ENCODE peak calls at places on chromosomes 16 and 17, in four cellular contexts. J is RWPE1, X is lower leg skin, H is heart right ventricle. G is an unnamed sample.

GRCh38 chr16:27364493-27365141 is 37.4 kb upstream of the IL21R start:
- DNase-seq in X (no peak), H (no peak), J (peak), G (no peak)

GRCh38 chr17:75481194-75482059 is 25.0 kb downstream of the TMEM94 start:
- DNase-seq in X (no peak), H (no peak), J (no peak), G (no peak)

GRCh38 chr16:4922721-4923342 is 14.1 kb downstream of the PPL start:
- DNase-seq in H (no peak), X (no peak), J (peak), G (no peak)

GRCh38 chr17:49787932-49788442 is 494 bp upstream of the KAT7 start:
- DNase-seq in X (no peak), J (no peak), H (no peak), G (peak)

GRCh38 chr17:76560877-76561221 is 21.0 kb downstream of the PRCD start:
- DNase-seq in H (no peak), J (no peak), X (no peak), G (no peak)

GRCh38 chr17:21524211-21524591 is 148.0 kb downstream of the KCNJ12 start:
- DNase-seq in X (peak), H (no peak), J (no peak), G (no peak)

GRCh38 chr17:66809408-66809807 is 25.5 kb upstream of the CACNG5 start:
- DNase-seq in H (no peak), J (no peak), X (no peak), G (no peak)

GRCh38 chr16:28486266-28486665 is 5.6 kb downstream of the CLN3 start:
- DNase-seq in X (no peak), H (no peak), J (no peak), G (no peak)

GRCh38 chr17:80892019-80892855 is 99.4 kb upstream of the CHMP6 start:
- DNase-seq in X (no peak), J (peak), H (peak), G (no peak)

GRCh38 chr17:17749921-17750320 is 68.7 kb downstream of the RAI1 start:
- DNase-seq in J (peak), X (no peak), H (peak), G (peak)

GRCh38 chr16:47970291-47970931 is 185.4 kb downstream of the ABCC12 start:
- DNase-seq in H (no peak), J (peak), X (no peak), G (peak)

GRCh38 chr17:41340934-41341861 is 9.4 kb downstream of the KRT33A start:
- DNase-seq in H (no peak), J (no peak), X (no peak), G (no peak)

GRCh38 chr16:87192418-87193073 is 124.6 kb downstream of the C16orf95 start:
- DNase-seq in J (no peak), X (no peak), H (no peak), G (no peak)

GRCh38 chr17:30332057-30332542 is 1.8 kb downstream of the TMIGD1 start:
- DNase-seq in H (no peak), J (no peak), X (no peak), G (no peak)

GRCh38 chr16:85661131-85662035 is 27.4 kb downstream of the GINS2 start:
- DNase-seq in J (no peak), X (peak), H (no peak), G (no peak)

DNA sequence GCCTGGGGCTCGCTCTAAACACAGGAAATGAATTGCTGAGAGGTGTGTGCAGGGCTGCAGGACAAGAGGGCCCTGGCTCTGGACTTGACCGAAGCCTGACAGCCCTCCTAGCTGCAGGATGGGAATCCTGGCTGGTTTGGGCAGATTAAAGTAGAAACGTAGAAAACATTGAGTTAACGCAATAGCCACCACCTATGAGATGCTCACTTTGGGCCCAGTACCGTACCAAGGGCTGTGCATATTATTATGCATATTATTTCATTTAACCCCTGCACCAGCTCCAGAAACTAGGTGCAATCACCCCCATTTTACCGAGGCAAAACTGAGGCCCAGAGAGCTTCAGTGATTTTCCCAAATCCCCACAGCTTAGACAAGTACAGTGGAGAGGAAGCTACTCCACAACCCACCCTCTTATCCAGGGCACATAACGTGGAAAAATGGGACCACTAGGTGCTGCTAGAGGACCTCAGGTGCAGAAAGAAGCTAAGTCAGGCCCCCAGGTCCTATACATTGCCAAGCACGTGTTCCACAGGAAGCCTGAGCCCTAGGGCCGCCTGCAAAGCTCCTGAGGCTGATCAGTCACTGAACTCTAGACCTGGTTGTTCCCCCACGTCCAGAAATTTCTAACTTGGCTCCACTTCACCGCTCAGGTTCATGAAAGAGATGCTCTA is 79.2 kb downstream of the MYH11 start:
- DNase-seq in J (peak), H (no peak), X (no peak), G (peak)
- TF ChIP-seq CTCF in J (no peak), H (peak), X (no peak), G (no peak)

DNA sequence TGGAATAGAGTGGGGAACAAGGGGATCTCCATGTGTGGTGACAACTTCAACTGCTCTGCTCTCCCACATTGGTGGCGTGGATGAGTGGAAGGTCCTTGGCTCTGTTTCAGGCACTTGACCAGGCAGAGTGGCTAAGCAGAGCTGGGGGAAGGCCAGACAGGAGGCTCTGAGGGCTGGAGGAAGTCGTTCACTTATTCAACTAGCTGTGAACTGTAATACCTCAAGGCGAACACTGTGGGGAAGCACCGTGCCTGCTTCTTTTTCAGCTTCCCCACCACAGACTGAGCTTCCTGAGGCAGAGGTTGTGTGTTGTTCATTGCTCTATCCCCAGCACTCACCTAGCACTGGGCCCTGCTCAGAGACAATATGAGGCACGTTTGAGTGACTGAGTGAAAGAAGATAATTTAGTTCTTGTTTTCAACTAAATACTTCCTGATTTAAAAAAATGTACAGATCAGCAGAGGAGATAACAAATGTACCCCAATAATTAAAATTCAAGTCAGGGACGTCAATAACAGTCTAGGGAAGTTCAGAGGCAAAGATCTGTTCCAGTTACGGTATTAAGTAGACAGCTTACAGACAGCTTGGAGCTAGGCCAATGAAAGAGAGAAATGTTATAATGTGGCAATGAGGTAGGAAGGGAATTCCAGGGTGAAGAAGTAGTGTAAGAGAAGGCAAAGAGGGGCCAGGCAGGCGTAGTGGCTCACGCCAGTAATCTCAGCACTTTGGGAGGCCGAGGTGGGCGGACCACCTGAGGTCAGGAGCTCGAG is 34.7 kb downstream of the MYO18A start:
- DNase-seq in J (no peak), H (peak), X (no peak), G (peak)
- TF ChIP-seq CTCF in J (peak), H (peak), X (no peak), G (peak)

GRCh38 chr16:59848314-59848713 is 1114.2 kb upstream of the GOT2 start:
- DNase-seq in J (no peak), X (no peak), H (no peak), G (no peak)

GRCh38 chr16:59854846-59855439 is 1120.8 kb upstream of the GOT2 start:
- DNase-seq in J (no peak), H (no peak), X (no peak), G (no peak)

GRCh38 chr16:59849716-59850115 is 1115.6 kb upstream of the GOT2 start:
- DNase-seq in X (no peak), J (no peak), H (no peak), G (no peak)
- TF ChIP-seq CTCF in X (no peak), J (no peak), H (no peak), G (no peak)

DNA sequence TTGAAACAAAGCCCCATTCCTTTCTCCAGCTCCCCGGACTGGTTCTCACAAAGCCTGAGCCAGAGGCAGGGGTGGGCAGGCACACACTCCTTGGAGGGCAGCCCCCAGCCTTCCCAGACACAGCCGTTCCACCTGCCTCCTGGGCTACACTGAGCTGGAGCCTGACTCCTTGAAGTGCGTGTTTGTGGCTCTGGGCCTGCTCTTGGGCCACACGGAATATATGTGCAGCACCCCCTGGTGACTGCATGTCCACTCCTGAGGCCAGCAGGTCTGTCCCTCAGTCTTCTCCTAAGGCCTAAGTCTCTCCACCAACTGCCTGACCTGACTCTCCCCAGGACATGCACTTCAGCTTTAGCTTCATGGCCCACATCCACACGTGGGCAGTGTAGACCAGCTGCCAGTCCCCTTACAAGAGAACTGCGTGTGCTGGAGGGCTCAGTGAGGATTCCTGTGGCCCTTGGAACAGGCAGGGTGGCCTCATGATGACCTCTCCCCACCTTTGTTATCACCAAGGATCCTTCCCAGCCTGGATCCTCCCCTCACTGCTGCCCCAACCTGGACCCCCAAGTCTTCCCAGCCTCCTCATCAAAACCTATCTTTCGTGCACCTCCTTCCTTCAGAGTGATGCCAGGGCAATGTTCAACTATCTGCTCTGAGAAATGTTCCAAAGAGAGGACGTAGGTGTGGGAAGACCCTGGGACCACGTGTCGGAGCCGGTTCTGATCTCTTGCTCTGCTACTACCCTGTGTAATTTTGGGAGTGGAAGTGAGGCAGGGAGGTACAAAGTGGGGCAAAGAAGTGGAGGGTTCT is 12.4 kb upstream of the SLC6A2 start:
- DNase-seq in J (no peak), H (no peak), X (peak), G (peak)
- TF ChIP-seq CTCF in J (no peak), H (no peak), X (no peak), G (no peak)

DNA sequence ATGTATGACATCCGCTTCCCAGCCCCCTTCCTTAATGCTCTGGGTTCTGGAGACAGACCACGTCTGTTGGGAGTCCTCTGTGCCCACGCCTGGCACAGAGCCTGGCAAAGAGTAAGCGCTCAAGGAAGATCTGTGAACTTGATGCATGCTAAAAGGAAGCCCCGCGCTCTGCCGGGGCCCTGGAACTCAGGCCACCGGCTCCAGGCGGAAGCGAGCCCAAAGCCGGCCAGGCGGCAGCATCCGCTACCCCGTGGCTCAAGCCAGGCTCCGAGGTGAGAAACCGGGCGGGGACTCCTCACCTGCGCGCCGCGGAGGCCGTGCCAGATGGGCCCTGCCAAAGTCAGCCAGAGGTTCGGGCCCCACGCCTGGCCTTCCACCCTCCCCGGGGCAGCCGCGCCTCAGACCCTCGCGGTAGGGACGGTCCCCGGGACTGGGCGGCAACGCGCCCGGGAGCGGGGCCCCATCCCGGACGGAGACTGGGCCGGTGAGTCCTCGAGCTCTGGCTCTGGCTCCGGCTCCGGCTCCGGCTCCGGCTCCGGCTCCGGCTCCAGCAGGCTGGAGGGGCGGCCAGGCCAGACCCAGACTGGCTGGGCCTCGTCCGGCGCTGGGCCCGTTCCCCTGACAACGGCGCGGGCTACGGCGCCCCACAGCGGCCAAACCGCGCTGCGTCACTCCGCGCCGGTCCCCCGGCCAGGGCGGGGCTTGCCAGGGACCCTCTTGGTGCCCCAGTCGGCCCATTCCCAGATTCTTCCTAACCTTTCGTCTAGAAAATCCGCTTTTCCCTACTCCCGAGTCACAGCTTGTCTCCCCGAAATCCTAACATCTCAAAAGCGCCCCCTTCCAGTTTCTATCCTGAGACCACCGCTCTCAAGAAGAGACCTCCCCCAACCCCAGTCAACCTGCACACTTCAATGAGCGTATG is at the start of gene ZDHHC1:
- DNase-seq in J (peak), X (no peak), H (peak), G (peak)
- TF ChIP-seq CTCF in J (peak), X (no peak), H (peak), G (no peak)

DNA sequence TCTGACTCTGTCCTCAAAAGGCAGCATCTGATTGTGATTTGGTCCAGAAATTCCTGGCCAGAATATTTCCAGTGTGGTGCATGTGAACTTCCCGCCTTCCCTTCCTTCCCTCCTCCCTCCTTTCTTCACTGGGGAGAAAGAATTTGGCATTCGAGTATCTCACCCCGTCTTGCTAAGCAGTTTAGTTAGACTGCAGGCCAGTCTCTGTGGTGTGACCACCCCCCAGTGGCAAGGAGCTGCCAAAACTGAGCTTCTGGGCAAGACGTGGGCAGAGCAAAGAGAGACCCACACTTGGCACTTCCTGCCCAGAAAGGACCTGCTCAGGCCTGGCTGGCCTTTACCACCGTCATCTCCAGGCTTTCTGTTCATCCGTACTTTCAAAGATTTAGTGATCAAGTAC is 36.4 kb downstream of the SNX20 start:
- DNase-seq in J (peak), X (no peak), H (peak), G (no peak)
- TF ChIP-seq CTCF in J (no peak), X (no peak), H (peak), G (no peak)

GRCh38 chr17:16380640-16381495 is at the start of gene UBB:
- DNase-seq in X (peak), J (peak), H (peak), G (peak)
- TF ChIP-seq CTCF in X (no peak), J (no peak), H (no peak), G (no peak)

DNA sequence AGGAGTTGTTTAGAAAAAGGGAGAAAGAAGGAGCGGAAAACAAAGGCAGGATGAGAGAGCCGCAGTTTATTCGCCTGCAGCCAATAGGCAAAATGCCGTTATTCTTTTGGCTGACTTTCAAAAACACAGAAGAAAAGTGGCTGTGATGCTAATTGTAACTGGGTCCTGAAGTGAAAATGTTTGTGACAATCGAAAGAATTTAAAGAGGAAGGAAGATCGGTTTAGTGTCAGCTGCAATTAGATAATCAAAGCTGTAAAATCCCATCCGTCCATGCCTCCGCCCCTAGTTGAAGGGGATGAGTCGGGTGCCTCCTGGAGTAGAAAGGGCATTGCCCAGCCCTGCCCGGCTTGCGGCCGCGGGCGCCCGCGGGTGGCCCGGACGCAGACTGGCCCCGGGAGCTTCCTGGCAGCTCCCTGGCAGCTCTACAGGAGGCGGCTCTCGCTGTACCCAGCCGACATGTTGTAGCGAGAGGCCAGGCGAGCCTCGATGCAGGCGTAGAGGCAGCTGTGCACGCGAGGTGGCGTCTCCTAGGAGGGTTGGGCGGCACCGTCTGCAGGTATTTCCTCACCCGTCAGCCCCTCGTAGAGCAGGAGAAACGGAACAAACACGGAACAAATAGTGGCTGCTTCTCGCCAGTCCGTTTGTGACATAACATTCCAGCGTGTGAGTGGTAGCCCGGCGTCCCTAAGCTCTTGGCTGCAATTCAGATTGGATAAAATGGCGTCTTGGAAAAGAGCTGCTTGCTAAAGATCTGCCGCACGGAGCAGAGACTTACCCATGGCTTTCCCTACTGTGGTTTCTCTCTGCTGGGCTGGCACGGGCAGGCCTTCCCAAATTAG is 82.3 kb downstream of the TNRC6C start:
- DNase-seq in X (peak), J (peak), H (peak), G (no peak)
- TF ChIP-seq CTCF in X (no peak), J (peak), H (no peak), G (no peak)

DNA sequence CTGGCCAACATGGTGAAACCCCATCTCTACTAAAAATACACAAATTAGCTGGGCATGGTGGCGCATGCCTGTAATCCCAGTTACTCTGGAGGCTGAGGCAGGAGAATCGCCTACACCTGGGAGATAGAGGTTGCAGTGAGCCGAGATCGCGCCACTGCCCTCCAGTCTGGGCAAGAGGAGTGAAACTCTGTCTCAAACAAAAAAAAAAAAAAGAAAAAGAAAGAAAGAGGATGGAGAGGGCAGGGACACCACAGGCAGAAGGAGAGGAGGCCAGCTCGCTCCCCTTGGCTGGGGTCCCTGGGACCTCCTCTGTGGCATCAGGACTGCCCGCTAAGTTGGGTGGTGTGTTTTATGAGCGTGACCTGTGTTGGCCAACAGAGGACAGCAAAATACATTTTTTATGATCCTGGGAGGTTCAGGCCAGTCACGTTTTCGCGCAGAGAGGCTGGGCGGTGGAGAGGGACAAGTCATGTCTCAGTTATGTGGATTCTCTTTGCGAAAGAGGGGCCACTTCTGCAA is 229.6 kb downstream of the MRTFB start:
- DNase-seq in X (peak), J (peak), H (peak), G (peak)
- TF ChIP-seq CTCF in X (no peak), J (peak), H (peak), G (no peak)

G was measured in endothelial cell.